ENCODE peak calls at places on chromosome 1, in five cellular contexts. R, P, G, H and Q are unnamed samples.

GRCh38 chr1:186304982-186305949 is 69.8 kb downstream of the TPR start:
- DNase-seq in H (no peak), G (peak; percentile 14), P (no peak), R (no peak), Q (no peak)

GRCh38 chr1:201309420-201309819 is 26.1 kb downstream of the PKP1 start:
- DNase-seq in G (peak; percentile 94), P (peak; percentile 81), H (peak; percentile 60), R (no peak), Q (no peak)

GRCh38 chr1:112373841-112374240 is 22.2 kb upstream of the CTTNBP2NL start:
- DNase-seq in R (no peak), G (no peak), P (no peak), H (no peak), Q (no peak)

GRCh38 chr1:82086739-82087138 is 286.0 kb downstream of the ADGRL2 start:
- DNase-seq in P (no peak), G (peak; percentile 21), R (no peak), H (no peak), Q (no peak)

GRCh38 chr1:46183119-46183842 is 7.0 kb upstream of the P3R3URF start:
- DNase-seq in G (peak; percentile 100), P (peak; percentile 90), H (no peak), R (no peak), Q (no peak)

GRCh38 chr1:88731475-88731874 is 47.4 kb downstream of the PKN2 start:
- DNase-seq in G (peak; percentile 62), R (no peak), P (no peak), H (no peak), Q (no peak)

GRCh38 chr1:36400825-36401601 is 3.3 kb upstream of the LSM10 start:
- DNase-seq in P (peak; percentile 81), H (no peak), G (no peak), R (no peak), Q (peak; percentile 67)

GRCh38 chr1:56189946-56190920 is 389.1 kb downstream of the PLPP3 start:
- DNase-seq in R (no peak), H (peak; percentile 15), P (no peak), G (no peak), Q (no peak)

GRCh38 chr1:72000809-72001208 is 281.5 kb downstream of the NEGR1 start:
- DNase-seq in R (no peak), G (peak; percentile 53), H (no peak), P (no peak), Q (no peak)

GRCh38 chr1:245901037-245901436 is 606.0 kb downstream of the SMYD3 start:
- DNase-seq in H (no peak), R (no peak), G (no peak), P (no peak), Q (no peak)